ENCODE peak calls at places on chromosomes 16 and 17, in ten cellular contexts. M is fibroblast of mammary gland, W is left lung, A is amygdala, J is omental fat pad, D is GDM1, Z is astrocyte of the spinal cord, O is hepatocyte, C is germinal center, L is neural progenitor cell. G is an unnamed sample.

GRCh38 chr17:47720754-47721533 is 12.1 kb upstream of the TBX21 start:
- DNase-seq in C (no peak), O (peak; percentile 55), Z (no peak), J (no peak), A (no peak), W (no peak), D (peak; percentile 58), L (peak; percentile 48), M (no peak), G (no peak)

GRCh38 chr17:73841431-73842060 is 197.3 kb upstream of the SDK2 start:
- DNase-seq in D (no peak), J (no peak), L (peak; percentile 66), A (no peak), O (peak; percentile 17), C (no peak), W (no peak), M (peak; percentile 48), Z (no peak), G (no peak)

GRCh38 chr16:85313541-85314208 is 201.4 kb upstream of the CIBAR2 start:
- DNase-seq in D (peak; percentile 35), C (no peak), Z (no peak), M (no peak), J (no peak), W (no peak), O (no peak), L (no peak), A (peak; percentile 15), G (peak; percentile 89)

GRCh38 chr16:87409153-87409552 is 17.0 kb downstream of the MAP1LC3B start:
- DNase-seq in W (peak; percentile 25), L (no peak), J (no peak), A (no peak), O (no peak), M (no peak), Z (no peak), D (no peak), C (no peak), G (no peak)

GRCh38 chr17:17232303-17232621 is 4.7 kb downstream of the FLCN start:
- DNase-seq in J (no peak), M (no peak), L (no peak), W (no peak), Z (no peak), D (no peak), O (no peak), C (no peak), A (no peak), G (no peak)

GRCh38 chr16:10180042-10180770 is 2.0 kb downstream of the GRIN2A start:
- DNase-seq in L (no peak), W (no peak), Z (no peak), D (no peak), J (no peak), A (no peak), M (no peak), O (no peak), C (no peak), G (no peak)

GRCh38 chr17:14310101-14310500 is 9.2 kb downstream of the HS3ST3B1 start:
- DNase-seq in W (no peak), C (no peak), M (no peak), O (no peak), J (no peak), L (peak; percentile 32), Z (no peak), A (no peak), D (no peak), G (no peak)

GRCh38 chr17:67850991-67851631 is 25.8 kb downstream of the BPTF start:
- DNase-seq in C (no peak), M (no peak), J (no peak), A (no peak), W (no peak), L (no peak), Z (no peak), D (no peak), O (no peak), G (no peak)

GRCh38 chr16:54174750-54175149 is 111.8 kb downstream of the IRX3 start:
- DNase-seq in W (no peak), D (no peak), O (no peak), C (no peak), Z (no peak), A (no peak), M (no peak), L (no peak), J (no peak), G (no peak)

GRCh38 chr17:72657467-72658317 is 434.8 kb downstream of the SLC39A11 start:
- DNase-seq in L (no peak), O (no peak), D (no peak), Z (peak; percentile 13), J (no peak), C (no peak), A (no peak), M (peak; percentile 40), W (no peak), G (no peak)

GRCh38 chr16:72188512-72188911 is 16.6 kb upstream of the PMFBP1 start:
- DNase-seq in A (no peak), Z (no peak), W (no peak), O (no peak), J (no peak), D (no peak), C (no peak), L (no peak), M (no peak), G (no peak)

GRCh38 chr16:50692999-50693781 is at the start of gene NOD2:
- DNase-seq in W (peak; percentile 92), D (no peak), A (no peak), M (no peak), C (peak; percentile 77), L (peak; percentile 63), J (no peak), O (peak; percentile 34), Z (no peak), G (no peak)

GRCh38 chr16:70416748-70417616 is 21.9 kb downstream of the ST3GAL2 start:
- DNase-seq in O (peak; percentile 53), L (no peak), A (no peak), Z (no peak), J (no peak), M (no peak), D (no peak), W (no peak), C (peak; percentile 72), G (no peak)

GRCh38 chr16:77683845-77684526 is 38.3 kb upstream of the NUDT7 start:
- DNase-seq in Z (no peak), M (no peak), A (no peak), W (no peak), L (no peak), D (no peak), C (no peak), J (no peak), O (no peak), G (no peak)

GRCh38 chr16:88697831-88698693 is 8.1 kb downstream of the RNF166 start:
- DNase-seq in M (no peak), Z (no peak), A (no peak), L (no peak), O (no peak), J (no peak), W (no peak), C (no peak), D (no peak), G (no peak)

GRCh38 chr17:29931253-29931932 is 1.4 kb upstream of the SSH2 start:
- DNase-seq in W (no peak), C (peak; percentile 73), O (peak; percentile 88), A (peak; percentile 87), J (no peak), Z (peak; percentile 79), L (peak; percentile 86), M (peak; percentile 80), D (peak; percentile 70), G (peak; percentile 76)

GRCh38 chr16:180921-181667 is 835 bp downstream of the HBQ1 start:
- DNase-seq in J (peak; percentile 64), W (peak; percentile 95), M (peak; percentile 53), O (peak; percentile 85), D (peak; percentile 54), L (peak; percentile 93), C (peak; percentile 92), Z (peak; percentile 65), A (no peak), G (peak; percentile 66)

GRCh38 chr17:42518046-42518754 is 17.8 kb upstream of the NAGLU start:
- DNase-seq in L (no peak), M (peak; percentile 99), Z (peak; percentile 93), O (peak; percentile 84), J (peak; percentile 82), W (no peak), A (no peak), D (peak; percentile 90), C (no peak), G (no peak)

GRCh38 chr16:24132797-24133155 is 123.4 kb upstream of the CACNG3 start:
- DNase-seq in O (no peak), W (no peak), C (no peak), M (no peak), A (no peak), J (no peak), L (no peak), D (no peak), Z (no peak), G (no peak)

GRCh38 chr16:88316151-88316550 is 66.6 kb upstream of the ZNF469 start:
- DNase-seq in M (no peak), D (no peak), O (no peak), Z (no peak), L (no peak), J (no peak), A (no peak), W (peak; percentile 51), C (no peak), G (no peak)

GRCh38 chr16:89051521-89052166 is 42.0 kb upstream of the ACSF3 start:
- DNase-seq in M (no peak), L (no peak), C (no peak), O (no peak), A (no peak), W (peak; percentile 70), Z (no peak), D (no peak), J (no peak), G (no peak)

GRCh38 chr17:21239680-21240374 is 13.4 kb downstream of the NATD1 start:
- DNase-seq in W (no peak), O (no peak), Z (peak; percentile 26), J (no peak), M (peak; percentile 36), L (peak; percentile 58), D (no peak), C (peak; percentile 59), A (no peak), G (no peak)

GRCh38 chr17:30210901-30211300 is 24.6 kb downstream of the SLC6A4 start:
- DNase-seq in Z (no peak), L (no peak), M (no peak), J (no peak), A (no peak), O (no peak), C (no peak), W (no peak), D (no peak), G (no peak)

GRCh38 chr17:7587420-7587786 is 2.5 kb downstream of the SOX15 start:
- DNase-seq in A (no peak), J (no peak), M (peak; percentile 95), L (no peak), C (no peak), D (no peak), W (no peak), O (no peak), Z (peak; percentile 95), G (peak; percentile 81)

GRCh38 chr17:74779948-74780400 is 3.8 kb upstream of the NAT9 start:
- DNase-seq in Z (no peak), C (peak; percentile 66), A (no peak), M (no peak), O (no peak), W (peak; percentile 83), D (peak; percentile 98), L (no peak), J (no peak), G (no peak)

GRCh38 chr17:62179525-62180161 is 114.6 kb upstream of the MED13 start:
- DNase-seq in Z (peak; percentile 23), W (no peak), M (peak; percentile 72), J (no peak), C (no peak), D (no peak), O (peak; percentile 75), L (no peak), A (no peak), G (no peak)

GRCh38 chr17:29577009-29577777 is 8.7 kb downstream of the TP53I13 start:
- DNase-seq in M (no peak), D (no peak), J (no peak), O (no peak), W (peak; percentile 46), Z (no peak), C (no peak), L (no peak), A (no peak), G (no peak)

GRCh38 chr17:60744355-60744958 is 66.8 kb downstream of the BCAS3 start:
- DNase-seq in M (no peak), D (no peak), L (no peak), J (no peak), A (no peak), C (no peak), O (no peak), Z (no peak), W (no peak), G (no peak)